ENCODE peak calls at places on chromosomes 12 and 14, in five cellular contexts. Z is hepatocyte, K is PC-9, P is Peyer's patch, O is right atrium auricular region. M is an unnamed sample. For H3K9me3 and H3K4me1, the result is how much of the 10 kb centered on the place peaks cover.

GRCh38 chr14:68680541-68681051 is 112.3 kb downstream of the ZFP36L1 start:
- DNase-seq in Z (no peak), K (no peak), P (no peak), O (no peak), M (no peak)

GRCh38 chr14:22397338-22397737 is 191.7 kb downstream of the DAD1 start:
- DNase-seq in Z (no peak), K (no peak), P (no peak), O (no peak), M (no peak)

GRCh38 chr14:49898485-49898884 is 5.6 kb downstream of the ARF6 start:
- DNase-seq in Z (no peak), K (no peak), P (no peak), O (no peak), M (no peak)

GRCh38 chr14:77279719-77280118 is 8.7 kb upstream of the NGB start:
- DNase-seq in Z (no peak), K (no peak), P (no peak), O (no peak), M (no peak)

GRCh38 chr14:103393687-103394626 is 8.7 kb downstream of the MARK3 start:
- DNase-seq in Z (peak), K (no peak), P (no peak), O (no peak), M (peak)

GRCh38 chr14:77559381-77559780 is 57.1 kb downstream of the SPTLC2 start:
- DNase-seq in Z (no peak), K (no peak), P (no peak), O (no peak), M (no peak)

GRCh38 chr12:51205350-51205749 is 12.5 kb downstream of the POU6F1 start:
- DNase-seq in Z (no peak), K (no peak), P (no peak), O (no peak), M (no peak)

GRCh38 chr14:35400707-35401421 is 3.7 kb downstream of the NFKBIA start:
- DNase-seq in Z (peak), K (no peak), P (no peak), O (no peak), M (peak)

GRCh38 chr12:52249041-52249461 is 16.0 kb downstream of the KRT7 start:
- DNase-seq in Z (no peak), K (peak), P (no peak), O (no peak), M (no peak)

GRCh38 chr14:81990312-81990761 is 456.7 kb upstream of the SEL1L start:
- DNase-seq in Z (peak), K (peak), P (no peak), O (peak), M (peak)

GRCh38 chr12:106118-106561 is 39.6 kb downstream of the IQSEC3 start:
- DNase-seq in Z (peak), K (no peak), P (peak), O (no peak), M (peak)

DNA sequence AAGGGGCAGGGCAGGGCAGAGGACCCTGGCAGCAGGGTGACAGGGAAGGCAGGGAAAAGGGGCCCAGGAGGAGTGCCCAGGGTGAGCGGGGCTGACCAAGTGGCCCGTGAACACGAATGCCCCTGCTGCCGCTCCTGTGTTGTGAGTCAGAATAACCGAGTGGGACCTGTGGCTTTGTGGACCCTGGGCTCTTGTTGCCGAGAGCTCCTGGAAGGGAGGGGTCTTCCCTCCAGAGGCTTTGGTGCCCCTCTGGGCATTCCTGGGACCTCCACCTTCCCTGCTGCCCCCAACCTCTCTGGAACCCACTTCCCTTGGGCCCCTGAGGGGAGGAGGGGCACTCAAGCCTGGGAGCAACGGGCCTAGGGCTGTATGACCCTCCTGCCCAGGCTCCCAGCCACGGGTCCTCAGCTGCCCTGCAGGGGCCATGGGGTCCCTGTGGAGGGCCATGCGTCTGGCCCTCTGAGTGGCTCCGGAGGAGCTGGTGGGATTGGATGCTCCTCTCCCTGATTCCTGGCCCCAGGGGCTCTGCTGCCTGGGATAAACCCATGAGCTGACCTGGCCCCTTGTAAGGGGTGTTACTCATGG is 319.4 kb downstream of the TMEM121 start:
- DNase-seq in Z (no peak), K (no peak), P (no peak), O (peak), M (no peak)
- H3K9me3 ChIP-seq in Z (under half), K (under half), P (under half), O (under half), M (under half)

DNA sequence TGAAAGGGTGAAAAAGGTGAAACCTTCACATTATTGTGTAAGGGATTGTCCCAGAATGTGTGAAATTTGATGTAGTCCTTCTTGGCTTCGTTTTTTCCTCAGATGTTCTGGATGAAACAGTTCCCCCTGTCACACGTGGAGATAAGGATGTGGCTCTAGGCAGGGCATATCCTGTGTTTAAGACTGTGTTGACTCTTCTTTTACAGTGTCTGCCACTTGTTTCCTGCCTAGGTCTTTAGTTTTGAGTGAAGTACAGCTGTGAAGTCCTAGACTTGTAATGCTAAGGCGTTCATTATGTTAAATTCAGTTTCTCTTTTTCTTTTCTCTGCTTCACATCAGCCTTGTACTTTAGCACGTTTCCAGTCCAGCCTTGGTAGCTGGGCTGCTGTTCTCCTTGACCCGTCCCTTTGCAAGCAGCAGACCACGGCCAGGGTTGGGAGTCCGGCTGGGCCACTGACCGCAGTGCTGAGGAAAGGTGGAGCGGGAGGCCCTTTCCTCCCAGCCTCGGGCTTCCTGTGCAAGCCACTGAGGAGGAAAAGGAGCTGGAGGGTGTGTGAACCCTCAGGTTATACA is 59.1 kb downstream of the RASSF3 start:
- DNase-seq in Z (no peak), K (peak), P (peak), O (no peak), M (peak)
- H3K4me3 ChIP-seq in Z (no peak), K (no peak), P (peak), O (peak), M (peak)

GRCh38 chr12:92482599-92482998 is 220.2 kb upstream of the PLEKHG7 start:
- DNase-seq in Z (no peak), K (no peak), P (no peak), O (no peak), M (peak)
- H3K4me1 ChIP-seq in Z (under half), K (under half), P (under half), O (under half), M (under half)

DNA sequence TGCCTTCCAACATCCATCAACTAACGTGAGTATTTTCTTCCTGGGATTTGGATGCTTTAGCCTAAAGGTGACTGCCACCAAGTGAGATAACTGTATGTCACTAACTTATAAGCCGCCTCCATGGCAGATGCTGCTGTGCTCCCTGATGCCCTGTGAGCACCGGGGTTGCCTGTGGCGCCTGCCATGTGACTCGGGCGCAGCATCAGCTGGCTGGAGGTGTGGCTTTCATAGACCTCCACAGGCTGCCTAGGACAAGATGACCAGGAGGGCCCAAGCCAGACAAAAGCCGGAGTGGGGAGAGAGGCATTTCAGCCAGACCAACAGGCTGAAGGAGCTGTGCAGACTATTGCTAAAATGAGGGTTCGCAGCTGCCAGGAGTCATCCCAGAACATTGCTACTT is 55.7 kb downstream of the ANAPC7 start:
- DNase-seq in Z (no peak), K (no peak), P (no peak), O (no peak), M (no peak)
- H3K9me3 ChIP-seq in Z (under half), K (under half), P (under half), O (under half), M (under half)

GRCh38 chr14:95318399-95318834 is 1.3 kb downstream of the CLMN start:
- DNase-seq in Z (peak), K (no peak), P (peak), O (no peak), M (peak)

GRCh38 chr14:95319312-95320075 is at the start of gene CLMN:
- DNase-seq in Z (peak), K (peak), P (peak), O (no peak), M (peak)

GRCh38 chr14:95316826-95317225 is 2.9 kb downstream of the CLMN start:
- DNase-seq in Z (no peak), K (no peak), P (no peak), O (no peak), M (no peak)

GRCh38 chr14:95318870-95319311 is 817 bp downstream of the CLMN start:
- DNase-seq in Z (no peak), K (no peak), P (peak), O (no peak), M (peak)

DNA sequence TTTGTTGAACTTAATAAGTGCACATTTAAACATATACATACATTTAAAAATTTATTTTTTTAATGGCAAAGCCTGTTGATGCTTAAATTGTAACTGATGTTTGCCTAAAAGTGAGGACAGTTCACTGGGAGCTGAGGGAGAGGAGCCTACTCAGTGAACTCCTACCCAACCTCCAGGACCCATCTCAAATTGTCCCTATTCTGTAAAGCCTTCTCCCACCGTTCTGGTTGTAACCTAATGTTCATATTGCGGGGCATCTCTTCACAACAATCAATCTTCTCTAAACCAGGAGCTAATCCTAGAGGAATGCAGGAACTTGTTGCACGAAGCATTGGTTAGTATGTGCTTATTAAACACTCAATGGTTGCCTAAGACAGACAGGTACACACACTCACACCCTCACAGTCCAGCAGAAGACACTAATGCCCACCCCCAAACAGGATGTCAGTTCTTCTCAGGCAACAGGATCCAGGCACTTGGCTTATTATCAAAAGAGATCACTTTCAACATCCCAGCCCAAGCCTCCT is 1.8 kb downstream of the CLMN start:
- DNase-seq in Z (no peak), K (no peak), P (no peak), O (no peak), M (no peak)
- H3K4me3 ChIP-seq in Z (no peak), K (peak), P (no peak), O (peak), M (no peak)

GRCh38 chr12:120361506-120362208 is 7.3 kb downstream of the MSI1 start:
- DNase-seq in Z (peak), K (no peak), P (no peak), O (peak), M (peak)
- H3K4me1 ChIP-seq in Z (under half), K (under half), P (under half), O (under half), M (under half)

M was measured in small intestine.